ENCODE peak calls at places on chromosomes 6 and 20, in eight cellular contexts. One of them, this sample, is unnamed.

GRCh38 chr6:158514991-158515390 is 44.9 kb upstream of the TMEM181 start:
- DNase-seq in pancreas: no peak
- DNase-seq in heart right ventricle: no peak
- DNase-seq in brain microvascular endothelial cell: no peak
- DNase-seq in endothelial cell of umbilical vein: no peak
- DNase-seq in CD8-positive, alpha-beta T cell: no peak
- DNase-seq in psoas muscle: no peak
- DNase-seq in BJ: no peak
- DNase-seq in this sample: no peak

GRCh38 chr20:2750343-2751251 is 49.8 kb downstream of the CPXM1 start:
- DNase-seq in pancreas: no peak
- DNase-seq in heart right ventricle: no peak
- DNase-seq in brain microvascular endothelial cell: peak; percentile 12
- DNase-seq in endothelial cell of umbilical vein: peak; percentile 7
- DNase-seq in CD8-positive, alpha-beta T cell: no peak
- DNase-seq in psoas muscle: peak; percentile 50
- DNase-seq in BJ: no peak
- DNase-seq in this sample: peak; percentile 97

GRCh38 chr6:72703093-72703492 is 81.2 kb downstream of the KCNQ5 start:
- DNase-seq in pancreas: no peak
- DNase-seq in heart right ventricle: no peak
- DNase-seq in brain microvascular endothelial cell: no peak
- DNase-seq in endothelial cell of umbilical vein: no peak
- DNase-seq in CD8-positive, alpha-beta T cell: no peak
- DNase-seq in psoas muscle: no peak
- DNase-seq in BJ: no peak
- DNase-seq in this sample: no peak

GRCh38 chr20:35290887-35291417 is 1.3 kb downstream of the FAM83C start:
- DNase-seq in pancreas: no peak
- DNase-seq in heart right ventricle: no peak
- DNase-seq in brain microvascular endothelial cell: no peak
- DNase-seq in endothelial cell of umbilical vein: no peak
- DNase-seq in CD8-positive, alpha-beta T cell: no peak
- DNase-seq in psoas muscle: no peak
- DNase-seq in BJ: no peak
- DNase-seq in this sample: peak; percentile 74

GRCh38 chr6:235763-236360 is 56.4 kb upstream of the DUSP22 start:
- DNase-seq in pancreas: no peak
- DNase-seq in heart right ventricle: no peak
- DNase-seq in brain microvascular endothelial cell: peak; percentile 34
- DNase-seq in endothelial cell of umbilical vein: no peak
- DNase-seq in CD8-positive, alpha-beta T cell: no peak
- DNase-seq in psoas muscle: no peak
- DNase-seq in BJ: no peak
- DNase-seq in this sample: peak; percentile 36

GRCh38 chr6:2753116-2753489 is 2.4 kb upstream of the MYLK4 start:
- DNase-seq in pancreas: no peak
- DNase-seq in heart right ventricle: no peak
- DNase-seq in brain microvascular endothelial cell: no peak
- DNase-seq in endothelial cell of umbilical vein: no peak
- DNase-seq in CD8-positive, alpha-beta T cell: no peak
- DNase-seq in psoas muscle: no peak
- DNase-seq in BJ: no peak
- DNase-seq in this sample: no peak

GRCh38 chr6:14671261-14671681 is 553.7 kb downstream of the CD83 start:
- DNase-seq in pancreas: no peak
- DNase-seq in heart right ventricle: peak; percentile 47
- DNase-seq in brain microvascular endothelial cell: no peak
- DNase-seq in endothelial cell of umbilical vein: no peak
- DNase-seq in CD8-positive, alpha-beta T cell: no peak
- DNase-seq in psoas muscle: peak; percentile 46
- DNase-seq in BJ: no peak
- DNase-seq in this sample: peak; percentile 77

GRCh38 chr20:31497838-31498540 is 16.3 kb upstream of the HM13 start:
- DNase-seq in pancreas: no peak
- DNase-seq in heart right ventricle: peak; percentile 73
- DNase-seq in brain microvascular endothelial cell: peak; percentile 35
- DNase-seq in endothelial cell of umbilical vein: no peak
- DNase-seq in CD8-positive, alpha-beta T cell: no peak
- DNase-seq in psoas muscle: peak; percentile 62
- DNase-seq in BJ: no peak
- DNase-seq in this sample: peak; percentile 96

GRCh38 chr6:150667977-150668716 is 68.5 kb downstream of the PLEKHG1 start:
- DNase-seq in pancreas: peak; percentile 87
- DNase-seq in heart right ventricle: peak; percentile 83
- DNase-seq in brain microvascular endothelial cell: peak; percentile 86
- DNase-seq in endothelial cell of umbilical vein: peak; percentile 93
- DNase-seq in CD8-positive, alpha-beta T cell: no peak
- DNase-seq in psoas muscle: peak; percentile 89
- DNase-seq in BJ: peak; percentile 48
- DNase-seq in this sample: no peak

GRCh38 chr6:4055420-4056041 is 23.4 kb downstream of the FAM217A start:
- DNase-seq in pancreas: no peak
- DNase-seq in heart right ventricle: no peak
- DNase-seq in brain microvascular endothelial cell: peak; percentile 91
- DNase-seq in endothelial cell of umbilical vein: peak; percentile 92
- DNase-seq in CD8-positive, alpha-beta T cell: no peak
- DNase-seq in psoas muscle: no peak
- DNase-seq in BJ: peak; percentile 44
- DNase-seq in this sample: peak; percentile 90

GRCh38 chr6:111663232-111663631 is 57.6 kb upstream of the TRAF3IP2 start:
- DNase-seq in pancreas: no peak
- DNase-seq in heart right ventricle: peak; percentile 33
- DNase-seq in brain microvascular endothelial cell: no peak
- DNase-seq in endothelial cell of umbilical vein: no peak
- DNase-seq in CD8-positive, alpha-beta T cell: no peak
- DNase-seq in psoas muscle: peak; percentile 64
- DNase-seq in BJ: no peak
- DNase-seq in this sample: no peak

GRCh38 chr20:58870293-58871014 is 17.9 kb downstream of the GNAS start:
- DNase-seq in pancreas: peak; percentile 80
- DNase-seq in heart right ventricle: peak; percentile 58
- DNase-seq in brain microvascular endothelial cell: peak; percentile 49
- DNase-seq in endothelial cell of umbilical vein: peak; percentile 63
- DNase-seq in CD8-positive, alpha-beta T cell: peak; percentile 75
- DNase-seq in psoas muscle: peak; percentile 56
- DNase-seq in BJ: no peak
- DNase-seq in this sample: no peak

GRCh38 chr6:1536526-1537429 is 72.9 kb upstream of the FOXC1 start:
- DNase-seq in pancreas: no peak
- DNase-seq in heart right ventricle: no peak
- DNase-seq in brain microvascular endothelial cell: no peak
- DNase-seq in endothelial cell of umbilical vein: no peak
- DNase-seq in CD8-positive, alpha-beta T cell: no peak
- DNase-seq in psoas muscle: no peak
- DNase-seq in BJ: no peak
- DNase-seq in this sample: peak; percentile 47

GRCh38 chr20:2108987-2109386 is 7.4 kb downstream of the STK35 start:
- DNase-seq in pancreas: no peak
- DNase-seq in heart right ventricle: no peak
- DNase-seq in brain microvascular endothelial cell: peak; percentile 55
- DNase-seq in endothelial cell of umbilical vein: no peak
- DNase-seq in CD8-positive, alpha-beta T cell: peak; percentile 23
- DNase-seq in psoas muscle: no peak
- DNase-seq in BJ: no peak
- DNase-seq in this sample: peak; percentile 86

GRCh38 chr6:111691345-111692225 is 85.9 kb upstream of the TRAF3IP2 start:
- DNase-seq in pancreas: no peak
- DNase-seq in heart right ventricle: no peak
- DNase-seq in brain microvascular endothelial cell: no peak
- DNase-seq in endothelial cell of umbilical vein: no peak
- DNase-seq in CD8-positive, alpha-beta T cell: no peak
- DNase-seq in psoas muscle: no peak
- DNase-seq in BJ: peak; percentile 88
- DNase-seq in this sample: no peak

GRCh38 chr20:14632906-14633305 is 295.5 kb upstream of the FLRT3 start:
- DNase-seq in pancreas: no peak
- DNase-seq in heart right ventricle: no peak
- DNase-seq in brain microvascular endothelial cell: no peak
- DNase-seq in endothelial cell of umbilical vein: no peak
- DNase-seq in CD8-positive, alpha-beta T cell: no peak
- DNase-seq in psoas muscle: no peak
- DNase-seq in BJ: no peak
- DNase-seq in this sample: no peak

GRCh38 chr6:154805288-154805911 is 72.2 kb downstream of the SCAF8 start:
- DNase-seq in pancreas: no peak
- DNase-seq in heart right ventricle: no peak
- DNase-seq in brain microvascular endothelial cell: peak; percentile 25
- DNase-seq in endothelial cell of umbilical vein: peak; percentile 69
- DNase-seq in CD8-positive, alpha-beta T cell: no peak
- DNase-seq in psoas muscle: no peak
- DNase-seq in BJ: no peak
- DNase-seq in this sample: no peak

GRCh38 chr6:13425971-13426931 is 61.1 kb downstream of the GFOD1 start:
- DNase-seq in pancreas: no peak
- DNase-seq in heart right ventricle: no peak
- DNase-seq in brain microvascular endothelial cell: peak; percentile 24
- DNase-seq in endothelial cell of umbilical vein: no peak
- DNase-seq in CD8-positive, alpha-beta T cell: no peak
- DNase-seq in psoas muscle: peak; percentile 35
- DNase-seq in BJ: no peak
- DNase-seq in this sample: peak; percentile 90

GRCh38 chr6:32886674-32887383 is 32.8 kb downstream of the PSMB9 start:
- DNase-seq in pancreas: peak; percentile 49
- DNase-seq in heart right ventricle: peak; percentile 15
- DNase-seq in brain microvascular endothelial cell: peak; percentile 84
- DNase-seq in endothelial cell of umbilical vein: peak; percentile 17
- DNase-seq in CD8-positive, alpha-beta T cell: no peak
- DNase-seq in psoas muscle: peak; percentile 27
- DNase-seq in BJ: peak; percentile 52
- DNase-seq in this sample: peak; percentile 73

GRCh38 chr6:118912646-118913045 is 18.7 kb downstream of the ASF1A start:
- DNase-seq in pancreas: no peak
- DNase-seq in heart right ventricle: no peak
- DNase-seq in brain microvascular endothelial cell: no peak
- DNase-seq in endothelial cell of umbilical vein: no peak
- DNase-seq in CD8-positive, alpha-beta T cell: no peak
- DNase-seq in psoas muscle: no peak
- DNase-seq in BJ: no peak
- DNase-seq in this sample: no peak

GRCh38 chr20:22382742-22383141 is 201.6 kb downstream of the FOXA2 start:
- DNase-seq in pancreas: no peak
- DNase-seq in heart right ventricle: no peak
- DNase-seq in brain microvascular endothelial cell: no peak
- DNase-seq in endothelial cell of umbilical vein: no peak
- DNase-seq in CD8-positive, alpha-beta T cell: no peak
- DNase-seq in psoas muscle: no peak
- DNase-seq in BJ: no peak
- DNase-seq in this sample: no peak

GRCh38 chr6:141552463-141552862 is 580.3 kb upstream of the GJE1 start:
- DNase-seq in pancreas: no peak
- DNase-seq in heart right ventricle: no peak
- DNase-seq in brain microvascular endothelial cell: peak; percentile 71
- DNase-seq in endothelial cell of umbilical vein: peak; percentile 98
- DNase-seq in CD8-positive, alpha-beta T cell: no peak
- DNase-seq in psoas muscle: no peak
- DNase-seq in BJ: no peak
- DNase-seq in this sample: no peak

GRCh38 chr20:25177890-25178321 is 17.6 kb upstream of the ENTPD6 start:
- DNase-seq in pancreas: peak; percentile 62
- DNase-seq in heart right ventricle: no peak
- DNase-seq in brain microvascular endothelial cell: no peak
- DNase-seq in endothelial cell of umbilical vein: no peak
- DNase-seq in CD8-positive, alpha-beta T cell: no peak
- DNase-seq in psoas muscle: no peak
- DNase-seq in BJ: no peak
- DNase-seq in this sample: peak; percentile 39

GRCh38 chr20:59770270-59770669 is 163.2 kb downstream of the SYCP2 start:
- DNase-seq in pancreas: no peak
- DNase-seq in heart right ventricle: no peak
- DNase-seq in brain microvascular endothelial cell: no peak
- DNase-seq in endothelial cell of umbilical vein: no peak
- DNase-seq in CD8-positive, alpha-beta T cell: no peak
- DNase-seq in psoas muscle: no peak
- DNase-seq in BJ: no peak
- DNase-seq in this sample: peak; percentile 34

DNA sequence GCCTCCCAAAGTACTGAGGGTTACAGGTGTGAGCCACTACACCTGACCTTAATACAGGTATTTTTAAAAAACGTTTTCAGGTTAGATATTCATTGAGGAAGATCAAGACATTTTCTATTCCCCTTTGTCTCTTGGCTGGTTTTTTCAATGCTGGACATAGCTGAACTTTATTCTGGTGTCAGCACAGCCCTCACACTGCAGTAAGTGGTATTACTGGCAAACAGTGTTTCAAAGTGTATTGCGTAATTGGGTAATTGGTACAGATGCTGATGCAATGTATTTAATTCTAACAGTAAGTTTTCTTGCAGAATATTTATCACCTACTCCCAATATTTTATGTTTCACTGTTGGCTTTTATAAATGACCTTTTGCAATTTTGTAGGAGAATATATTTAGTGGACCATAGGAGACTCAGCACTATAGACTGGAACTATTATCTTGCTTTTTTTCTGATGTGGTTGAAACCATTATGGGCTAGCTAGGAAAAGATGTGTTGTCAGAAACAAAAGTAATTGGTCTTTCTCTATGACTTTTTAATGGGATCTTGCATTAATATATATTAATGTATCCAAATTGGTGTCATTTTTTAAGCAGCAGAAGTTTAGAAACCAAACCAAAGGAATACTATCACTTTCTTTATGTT is 287.6 kb upstream of the SOX4 start:
- DNase-seq in pancreas: no peak
- DNase-seq in heart right ventricle: no peak
- DNase-seq in brain microvascular endothelial cell: no peak
- DNase-seq in endothelial cell of umbilical vein: no peak
- DNase-seq in CD8-positive, alpha-beta T cell: no peak
- DNase-seq in psoas muscle: no peak
- DNase-seq in BJ: peak; percentile 17
- DNase-seq in this sample: no peak
- TF ChIP-seq CTCF in pancreas: no peak
- TF ChIP-seq CTCF in heart right ventricle: no peak
- TF ChIP-seq CTCF in brain microvascular endothelial cell: peak; percentile 16
- TF ChIP-seq CTCF in endothelial cell of umbilical vein: no peak
- TF ChIP-seq CTCF in CD8-positive, alpha-beta T cell: no peak
- TF ChIP-seq CTCF in psoas muscle: no peak
- TF ChIP-seq CTCF in BJ: peak; percentile 32
- TF ChIP-seq CTCF in this sample: peak; percentile 27

GRCh38 chr6:20328266-20328946 is 73.3 kb upstream of the E2F3 start:
- DNase-seq in pancreas: no peak
- DNase-seq in heart right ventricle: no peak
- DNase-seq in brain microvascular endothelial cell: no peak
- DNase-seq in endothelial cell of umbilical vein: no peak
- DNase-seq in CD8-positive, alpha-beta T cell: no peak
- DNase-seq in psoas muscle: no peak
- DNase-seq in BJ: no peak
- DNase-seq in this sample: no peak
- H3K36me3 ChIP-seq in pancreas: no peaks in the 10 kb centered on the region
- H3K36me3 ChIP-seq in heart right ventricle: no peaks in the 10 kb centered on the region
- H3K36me3 ChIP-seq in brain microvascular endothelial cell: no peaks in the 10 kb centered on the region
- H3K36me3 ChIP-seq in endothelial cell of umbilical vein: no peaks in the 10 kb centered on the region
- H3K36me3 ChIP-seq in CD8-positive, alpha-beta T cell: no peaks in the 10 kb centered on the region
- H3K36me3 ChIP-seq in psoas muscle: no peaks in the 10 kb centered on the region
- H3K36me3 ChIP-seq in BJ: no peaks in the 10 kb centered on the region
- H3K36me3 ChIP-seq in this sample: no peaks in the 10 kb centered on the region

GRCh38 chr6:53624491-53624890 is 41.1 kb downstream of the KLHL31 start:
- DNase-seq in pancreas: no peak
- DNase-seq in heart right ventricle: no peak
- DNase-seq in brain microvascular endothelial cell: no peak
- DNase-seq in endothelial cell of umbilical vein: no peak
- DNase-seq in CD8-positive, alpha-beta T cell: no peak
- DNase-seq in psoas muscle: no peak
- DNase-seq in BJ: no peak
- DNase-seq in this sample: no peak
- TF ChIP-seq CTCF in pancreas: no peak
- TF ChIP-seq CTCF in heart right ventricle: no peak
- TF ChIP-seq CTCF in brain microvascular endothelial cell: no peak
- TF ChIP-seq CTCF in endothelial cell of umbilical vein: no peak
- TF ChIP-seq CTCF in CD8-positive, alpha-beta T cell: no peak
- TF ChIP-seq CTCF in psoas muscle: no peak
- TF ChIP-seq CTCF in BJ: no peak
- TF ChIP-seq CTCF in this sample: no peak

GRCh38 chr20:63963348-63963741 is 6.4 kb downstream of the ZNF512B start:
- DNase-seq in pancreas: peak; percentile 36
- DNase-seq in heart right ventricle: peak; percentile 10
- DNase-seq in brain microvascular endothelial cell: no peak
- DNase-seq in endothelial cell of umbilical vein: no peak
- DNase-seq in CD8-positive, alpha-beta T cell: no peak
- DNase-seq in psoas muscle: peak; percentile 9
- DNase-seq in BJ: no peak
- DNase-seq in this sample: peak; percentile 57
- H3K36me3 ChIP-seq in pancreas: no peaks in the 10 kb centered on the region
- H3K36me3 ChIP-seq in heart right ventricle: no peaks in the 10 kb centered on the region
- H3K36me3 ChIP-seq in brain microvascular endothelial cell: peaks cover 67% of the 10 kb centered on the region
- H3K36me3 ChIP-seq in endothelial cell of umbilical vein: peaks cover 54% of the 10 kb centered on the region
- H3K36me3 ChIP-seq in CD8-positive, alpha-beta T cell: peaks cover 7% of the 10 kb centered on the region
- H3K36me3 ChIP-seq in psoas muscle: peaks cover 2% of the 10 kb centered on the region
- H3K36me3 ChIP-seq in BJ: peaks cover 40% of the 10 kb centered on the region
- H3K36me3 ChIP-seq in this sample: peaks cover 40% of the 10 kb centered on the region